ENCODE peak calls at places on chromosomes 1 and 21, in five cellular contexts. G, V, L, Z and M are unnamed samples.

GRCh38 chr1:221868894-221869293 is 127.0 kb upstream of the DUSP10 start:
- DNase-seq in G (no peak), V (peak; percentile 83), L (no peak), Z (no peak), M (no peak)

GRCh38 chr1:175715791-175716190 is 27.6 kb downstream of the TNR start:
- DNase-seq in G (no peak), V (no peak), L (no peak), Z (no peak), M (no peak)

GRCh38 chr21:44710756-44711326 is 531 bp downstream of the TSPEAR start:
- DNase-seq in G (no peak), V (no peak), L (no peak), Z (peak; percentile 84), M (peak; percentile 11)

GRCh38 chr1:161427733-161428516 is 60.2 kb upstream of the CFAP126 start:
- DNase-seq in G (no peak), V (peak; percentile 65), L (no peak), Z (peak; percentile 73), M (no peak)

GRCh38 chr1:69648486-69648885 is 80.8 kb downstream of the LRRC7 start:
- DNase-seq in G (no peak), V (peak; percentile 43), L (no peak), Z (no peak), M (no peak)

GRCh38 chr21:24759348-24760118 is 847.7 kb downstream of the MRPL39 start:
- DNase-seq in G (no peak), V (peak; percentile 27), L (no peak), Z (no peak), M (no peak)

GRCh38 chr1:39081266-39082139 is 55.4 kb downstream of the NDUFS5 start:
- DNase-seq in G (no peak), V (no peak), L (peak; percentile 54), Z (no peak), M (no peak)

GRCh38 chr1:218350909-218351616 is 5.9 kb downstream of the TGFB2 start:
- DNase-seq in G (no peak), V (peak; percentile 79), L (no peak), Z (no peak), M (no peak)

GRCh38 chr1:178934574-178934945 is 63.7 kb upstream of the ANGPTL1 start:
- DNase-seq in G (no peak), V (no peak), L (no peak), Z (no peak), M (no peak)

GRCh38 chr1:113999233-113999632 is 20.0 kb downstream of the OLFML3 start:
- DNase-seq in G (no peak), V (no peak), L (no peak), Z (no peak), M (no peak)

GRCh38 chr1:13762642-13763041 is 62.7 kb downstream of the PRDM2 start:
- DNase-seq in G (no peak), V (no peak), L (no peak), Z (peak; percentile 21), M (no peak)

GRCh38 chr1:4028139-4028501 is 128.0 kb upstream of the C1orf174 start:
- DNase-seq in G (no peak), V (no peak), L (no peak), Z (no peak), M (no peak)

GRCh38 chr1:51600529-51600928 is 16.4 kb upstream of the OSBPL9 start:
- DNase-seq in G (no peak), V (peak; percentile 43), L (no peak), Z (no peak), M (no peak)

GRCh38 chr1:117976381-117976780 is 46.8 kb downstream of the WDR3 start:
- DNase-seq in G (no peak), V (no peak), L (no peak), Z (no peak), M (no peak)

GRCh38 chr1:156921053-156921529 is 659 bp downstream of the LRRC71 start:
- DNase-seq in G (no peak), V (no peak), L (no peak), Z (no peak), M (no peak)
- H3K27me3 ChIP-seq in G (peaks cover 39% of the 10 kb centered on the region), V (peaks cover 28% of the 10 kb centered on the region), L (peaks cover 59% of the 10 kb centered on the region), Z (peaks cover 98% of the 10 kb centered on the region), M (peaks cover 23% of the 10 kb centered on the region)

GRCh38 chr1:24504560-24504959 is 1.9 kb downstream of the RCAN3 start:
- DNase-seq in G (no peak), V (no peak), L (no peak), Z (no peak), M (no peak)

GRCh38 chr1:24506706-24507422 is 4.2 kb downstream of the RCAN3 start:
- DNase-seq in G (no peak), V (no peak), L (no peak), Z (peak; percentile 35), M (peak; percentile 22)

GRCh38 chr1:24505816-24506215 is 3.2 kb downstream of the RCAN3 start:
- DNase-seq in G (no peak), V (no peak), L (no peak), Z (no peak), M (no peak)

GRCh38 chr1:24508911-24509310 is 6.3 kb downstream of the RCAN3 start:
- DNase-seq in G (no peak), V (no peak), L (no peak), Z (no peak), M (no peak)

GRCh38 chr1:24507423-24507804 is 4.8 kb downstream of the RCAN3 start:
- DNase-seq in G (no peak), V (no peak), L (no peak), Z (no peak), M (peak; percentile 17)
- H3K4me3 ChIP-seq in G (no peak overlapping the region), V (no peak overlapping the region), L (no peak overlapping the region), Z (no peak overlapping the region), M (no peak overlapping the region)

GRCh38 chr1:156670359-156670758 is 6.8 kb downstream of the NES start:
- DNase-seq in G (no peak), V (no peak), L (no peak), Z (no peak), M (no peak)

GRCh38 chr1:156671804-156672203 is 5.4 kb downstream of the NES start:
- DNase-seq in G (no peak), V (no peak), L (no peak), Z (no peak), M (no peak)

GRCh38 chr1:156668801-156669637 is 8.2 kb downstream of the NES start:
- DNase-seq in G (no peak), V (no peak), L (no peak), Z (peak; percentile 71), M (no peak)

GRCh38 chr1:156669794-156670193 is 7.4 kb downstream of the NES start:
- DNase-seq in G (no peak), V (no peak), L (no peak), Z (no peak), M (no peak)

DNA sequence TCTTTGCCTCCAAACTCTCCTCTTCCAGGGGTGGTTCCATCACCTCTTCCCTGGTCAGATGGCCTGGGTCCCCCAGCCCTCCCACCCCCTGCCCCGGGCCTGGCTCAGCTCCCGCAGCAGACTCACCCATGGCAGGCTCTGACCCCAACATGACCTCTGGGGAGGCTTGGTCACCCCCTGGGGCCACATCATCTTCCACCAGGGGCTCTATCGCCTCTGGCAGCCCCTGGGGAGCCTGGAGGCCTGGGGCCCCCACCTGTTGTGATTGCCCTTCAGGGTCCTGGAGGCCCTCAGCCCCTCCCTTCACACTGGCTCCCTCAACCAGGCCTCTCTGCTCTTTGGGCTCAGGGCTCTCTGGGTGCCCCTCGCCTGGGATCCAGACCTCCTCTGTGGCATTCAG is 6.4 kb downstream of the NES start:
- DNase-seq in G (no peak), V (no peak), L (no peak), Z (no peak), M (no peak)
- H3K27me3 ChIP-seq in G (no peaks in the 10 kb centered on the region), V (no peaks in the 10 kb centered on the region), L (peaks cover 7% of the 10 kb centered on the region), Z (peaks cover 5% of the 10 kb centered on the region), M (no peaks in the 10 kb centered on the region)

GRCh38 chr1:115609021-115609420 is 32.7 kb upstream of the VANGL1 start:
- DNase-seq in G (no peak), V (no peak), L (no peak), Z (no peak), M (no peak)
- H3K4me3 ChIP-seq in G (no peak overlapping the region), V (no peak overlapping the region), L (no peak overlapping the region), Z (no peak overlapping the region), M (no peak overlapping the region)

DNA sequence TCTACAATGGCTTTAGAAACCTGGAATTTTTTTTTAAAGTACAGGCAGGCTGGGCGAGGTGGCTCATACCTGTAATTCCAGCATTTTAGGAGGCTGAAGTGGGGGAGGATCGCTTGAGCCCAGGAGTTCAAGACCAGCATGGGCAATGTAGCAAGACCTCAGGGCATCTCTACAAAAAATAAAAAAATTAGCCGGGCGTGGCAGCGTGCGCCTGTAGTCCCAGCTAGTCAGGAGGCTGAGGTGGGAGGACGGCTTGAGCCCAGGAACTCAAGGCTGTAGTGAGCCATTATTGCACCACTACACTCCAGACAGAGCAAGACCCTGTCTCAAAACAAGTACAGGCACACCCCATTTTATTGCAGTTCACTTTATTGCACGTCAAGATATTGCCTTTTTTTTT is 4.8 kb downstream of the HES2 start:
- DNase-seq in G (no peak), V (no peak), L (no peak), Z (no peak), M (no peak)
- H3K27me3 ChIP-seq in G (peaks cover 48% of the 10 kb centered on the region), V (peaks cover 34% of the 10 kb centered on the region), L (peaks cover 70% of the 10 kb centered on the region), Z (peaks cover 69% of the 10 kb centered on the region), M (peaks cover 28% of the 10 kb centered on the region)

DNA sequence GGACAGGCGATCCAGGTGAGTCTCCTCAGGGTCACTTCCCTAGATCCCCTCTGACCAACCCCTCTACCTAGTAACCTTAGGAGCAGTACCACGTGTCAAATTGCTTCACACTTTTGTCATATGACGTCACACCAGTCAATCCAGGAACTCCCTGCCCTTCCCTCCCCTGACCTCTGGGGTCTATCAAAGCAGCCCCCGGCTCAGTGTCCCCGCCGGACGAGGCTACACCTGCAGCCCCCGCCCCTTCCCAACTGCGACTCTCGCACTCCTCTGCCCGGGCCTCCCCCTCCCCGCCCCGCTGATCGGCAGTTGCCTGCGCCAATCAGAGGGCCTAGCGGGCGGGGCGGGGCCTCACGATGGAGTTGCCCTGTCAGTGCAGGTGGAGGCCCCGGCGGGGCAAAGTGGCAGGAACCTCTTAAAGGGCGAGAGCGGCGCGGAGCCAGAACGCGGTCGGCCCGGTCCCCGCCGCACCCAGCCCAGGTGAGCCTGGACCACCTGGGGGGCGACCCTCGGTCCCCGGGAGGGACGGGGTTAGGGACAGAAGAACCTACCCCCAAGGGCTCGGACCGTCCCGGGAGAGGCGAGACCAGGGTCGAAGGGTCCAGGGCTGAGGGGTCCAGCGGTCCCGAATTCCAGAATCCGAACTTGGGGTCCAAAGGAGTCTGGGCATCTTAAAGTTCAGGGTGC is 27.5 kb upstream of the EPB41 start:
- DNase-seq in G (peak; percentile 87), V (peak; percentile 72), L (peak; percentile 94), Z (peak; percentile 96), M (peak; percentile 93)
- H3K4me3 ChIP-seq in G (peak overlapping the region; percentile 60), V (peak overlapping the region; percentile 73), L (peak overlapping the region; percentile 95), Z (peak overlapping the region; percentile 95), M (peak overlapping the region; percentile 83)